ENCODE peak calls at places on chromosomes 3 and 15, in ten cellular contexts. One of them, this sample, is unnamed.

GRCh38 chr3:36827133-36827532 is 62.8 kb upstream of the DCLK3 start:
- DNase-seq in NCI-H446: no peak
- DNase-seq in T-helper 1 cell: no peak
- DNase-seq in occipital lobe: no peak
- DNase-seq in foreskin melanocyte: no peak
- DNase-seq in lower lobe of right lung: no peak
- DNase-seq in heart right ventricle: no peak
- DNase-seq in activated gamma-delta T cell: no peak
- DNase-seq in stimulated activated CD4-positive, alpha-beta T cell treated with anti-CD3 and anti-CD28 coated beads, Interleukin-4, amount 100 ng/mL, for 1 hour: no peak
- DNase-seq in aorta: no peak
- DNase-seq in this sample: no peak

GRCh38 chr3:51938780-51939425 is 2.8 kb downstream of the RRP9 start:
- DNase-seq in T-helper 1 cell: no peak
- DNase-seq in foreskin melanocyte: no peak
- DNase-seq in stimulated activated CD4-positive, alpha-beta T cell treated with anti-CD3 and anti-CD28 coated beads, Interleukin-4, amount 100 ng/mL, for 1 hour: no peak
- DNase-seq in lower lobe of right lung: no peak
- DNase-seq in aorta: peak; percentile 46
- DNase-seq in heart right ventricle: no peak
- DNase-seq in occipital lobe: no peak
- DNase-seq in activated gamma-delta T cell: no peak
- DNase-seq in NCI-H446: no peak
- DNase-seq in this sample: no peak

GRCh38 chr3:10667269-10667668 is 148.8 kb upstream of the SLC6A11 start:
- DNase-seq in NCI-H446: no peak
- DNase-seq in aorta: no peak
- DNase-seq in occipital lobe: no peak
- DNase-seq in foreskin melanocyte: no peak
- DNase-seq in activated gamma-delta T cell: no peak
- DNase-seq in lower lobe of right lung: no peak
- DNase-seq in stimulated activated CD4-positive, alpha-beta T cell treated with anti-CD3 and anti-CD28 coated beads, Interleukin-4, amount 100 ng/mL, for 1 hour: no peak
- DNase-seq in T-helper 1 cell: no peak
- DNase-seq in heart right ventricle: no peak
- DNase-seq in this sample: no peak

GRCh38 chr15:52784799-52785671 is 5.1 kb downstream of the ONECUT1 start:
- DNase-seq in occipital lobe: no peak
- DNase-seq in aorta: no peak
- DNase-seq in T-helper 1 cell: no peak
- DNase-seq in stimulated activated CD4-positive, alpha-beta T cell treated with anti-CD3 and anti-CD28 coated beads, Interleukin-4, amount 100 ng/mL, for 1 hour: no peak
- DNase-seq in foreskin melanocyte: no peak
- DNase-seq in lower lobe of right lung: peak; percentile 32
- DNase-seq in heart right ventricle: no peak
- DNase-seq in NCI-H446: no peak
- DNase-seq in activated gamma-delta T cell: no peak
- DNase-seq in this sample: no peak

GRCh38 chr3:151016421-151016820 is 43.9 kb upstream of the CLRN1 start:
- DNase-seq in T-helper 1 cell: no peak
- DNase-seq in stimulated activated CD4-positive, alpha-beta T cell treated with anti-CD3 and anti-CD28 coated beads, Interleukin-4, amount 100 ng/mL, for 1 hour: no peak
- DNase-seq in heart right ventricle: no peak
- DNase-seq in foreskin melanocyte: no peak
- DNase-seq in occipital lobe: no peak
- DNase-seq in lower lobe of right lung: no peak
- DNase-seq in activated gamma-delta T cell: no peak
- DNase-seq in NCI-H446: no peak
- DNase-seq in aorta: no peak
- DNase-seq in this sample: no peak

GRCh38 chr3:113664523-113665094 is 31.8 kb downstream of the USF3 start:
- DNase-seq in stimulated activated CD4-positive, alpha-beta T cell treated with anti-CD3 and anti-CD28 coated beads, Interleukin-4, amount 100 ng/mL, for 1 hour: no peak
- DNase-seq in T-helper 1 cell: no peak
- DNase-seq in NCI-H446: no peak
- DNase-seq in occipital lobe: no peak
- DNase-seq in lower lobe of right lung: no peak
- DNase-seq in aorta: no peak
- DNase-seq in heart right ventricle: no peak
- DNase-seq in foreskin melanocyte: no peak
- DNase-seq in activated gamma-delta T cell: no peak
- DNase-seq in this sample: no peak

GRCh38 chr3:23608650-23609049 is 197.1 kb upstream of the UBE2E1 start:
- DNase-seq in T-helper 1 cell: no peak
- DNase-seq in heart right ventricle: no peak
- DNase-seq in activated gamma-delta T cell: no peak
- DNase-seq in NCI-H446: no peak
- DNase-seq in lower lobe of right lung: no peak
- DNase-seq in aorta: no peak
- DNase-seq in foreskin melanocyte: no peak
- DNase-seq in stimulated activated CD4-positive, alpha-beta T cell treated with anti-CD3 and anti-CD28 coated beads, Interleukin-4, amount 100 ng/mL, for 1 hour: no peak
- DNase-seq in occipital lobe: no peak
- DNase-seq in this sample: no peak

GRCh38 chr15:101258238-101259144 is 6.6 kb upstream of the CHSY1 start:
- DNase-seq in heart right ventricle: no peak
- DNase-seq in aorta: peak; percentile 79
- DNase-seq in occipital lobe: no peak
- DNase-seq in lower lobe of right lung: no peak
- DNase-seq in stimulated activated CD4-positive, alpha-beta T cell treated with anti-CD3 and anti-CD28 coated beads, Interleukin-4, amount 100 ng/mL, for 1 hour: peak; percentile 44
- DNase-seq in activated gamma-delta T cell: no peak
- DNase-seq in NCI-H446: peak; percentile 63
- DNase-seq in foreskin melanocyte: peak; percentile 54
- DNase-seq in T-helper 1 cell: peak; percentile 61
- DNase-seq in this sample: peak; percentile 68

GRCh38 chr3:126932188-126932931 is 50.6 kb upstream of the PLXNA1 start:
- DNase-seq in activated gamma-delta T cell: no peak
- DNase-seq in aorta: peak; percentile 75
- DNase-seq in foreskin melanocyte: peak; percentile 13
- DNase-seq in occipital lobe: no peak
- DNase-seq in T-helper 1 cell: no peak
- DNase-seq in stimulated activated CD4-positive, alpha-beta T cell treated with anti-CD3 and anti-CD28 coated beads, Interleukin-4, amount 100 ng/mL, for 1 hour: no peak
- DNase-seq in lower lobe of right lung: no peak
- DNase-seq in NCI-H446: peak; percentile 20
- DNase-seq in heart right ventricle: peak; percentile 28
- DNase-seq in this sample: no peak

GRCh38 chr15:31501536-31502157 is 175.0 kb downstream of the KLF13 start:
- DNase-seq in lower lobe of right lung: no peak
- DNase-seq in stimulated activated CD4-positive, alpha-beta T cell treated with anti-CD3 and anti-CD28 coated beads, Interleukin-4, amount 100 ng/mL, for 1 hour: no peak
- DNase-seq in foreskin melanocyte: no peak
- DNase-seq in T-helper 1 cell: no peak
- DNase-seq in activated gamma-delta T cell: no peak
- DNase-seq in aorta: no peak
- DNase-seq in heart right ventricle: no peak
- DNase-seq in NCI-H446: no peak
- DNase-seq in occipital lobe: no peak
- DNase-seq in this sample: no peak

GRCh38 chr15:79661411-79661810 is 229.3 kb downstream of the MINAR1 start:
- DNase-seq in heart right ventricle: no peak
- DNase-seq in occipital lobe: no peak
- DNase-seq in lower lobe of right lung: no peak
- DNase-seq in T-helper 1 cell: no peak
- DNase-seq in activated gamma-delta T cell: no peak
- DNase-seq in NCI-H446: no peak
- DNase-seq in stimulated activated CD4-positive, alpha-beta T cell treated with anti-CD3 and anti-CD28 coated beads, Interleukin-4, amount 100 ng/mL, for 1 hour: no peak
- DNase-seq in aorta: no peak
- DNase-seq in foreskin melanocyte: no peak
- DNase-seq in this sample: no peak

GRCh38 chr15:95127356-95127755 is 896.0 kb downstream of the MCTP2 start:
- DNase-seq in occipital lobe: no peak
- DNase-seq in aorta: no peak
- DNase-seq in lower lobe of right lung: no peak
- DNase-seq in activated gamma-delta T cell: no peak
- DNase-seq in T-helper 1 cell: no peak
- DNase-seq in foreskin melanocyte: peak; percentile 30
- DNase-seq in NCI-H446: no peak
- DNase-seq in heart right ventricle: no peak
- DNase-seq in stimulated activated CD4-positive, alpha-beta T cell treated with anti-CD3 and anti-CD28 coated beads, Interleukin-4, amount 100 ng/mL, for 1 hour: no peak
- DNase-seq in this sample: no peak

GRCh38 chr3:112671930-112672715 is 31.2 kb upstream of the CCDC80 start:
- DNase-seq in occipital lobe: no peak
- DNase-seq in foreskin melanocyte: no peak
- DNase-seq in T-helper 1 cell: peak; percentile 73
- DNase-seq in lower lobe of right lung: no peak
- DNase-seq in stimulated activated CD4-positive, alpha-beta T cell treated with anti-CD3 and anti-CD28 coated beads, Interleukin-4, amount 100 ng/mL, for 1 hour: no peak
- DNase-seq in NCI-H446: no peak
- DNase-seq in activated gamma-delta T cell: no peak
- DNase-seq in aorta: no peak
- DNase-seq in heart right ventricle: no peak
- DNase-seq in this sample: no peak

GRCh38 chr3:134211797-134212196 is 38.9 kb downstream of the RYK start:
- DNase-seq in activated gamma-delta T cell: no peak
- DNase-seq in lower lobe of right lung: no peak
- DNase-seq in stimulated activated CD4-positive, alpha-beta T cell treated with anti-CD3 and anti-CD28 coated beads, Interleukin-4, amount 100 ng/mL, for 1 hour: peak; percentile 11
- DNase-seq in T-helper 1 cell: no peak
- DNase-seq in aorta: no peak
- DNase-seq in occipital lobe: no peak
- DNase-seq in heart right ventricle: peak; percentile 26
- DNase-seq in foreskin melanocyte: peak; percentile 18
- DNase-seq in NCI-H446: peak; percentile 56
- DNase-seq in this sample: no peak

GRCh38 chr3:98808071-98808470 is 44.9 kb downstream of the ST3GAL6 start:
- DNase-seq in lower lobe of right lung: no peak
- DNase-seq in foreskin melanocyte: no peak
- DNase-seq in NCI-H446: no peak
- DNase-seq in activated gamma-delta T cell: no peak
- DNase-seq in aorta: no peak
- DNase-seq in occipital lobe: no peak
- DNase-seq in stimulated activated CD4-positive, alpha-beta T cell treated with anti-CD3 and anti-CD28 coated beads, Interleukin-4, amount 100 ng/mL, for 1 hour: no peak
- DNase-seq in T-helper 1 cell: no peak
- DNase-seq in heart right ventricle: no peak
- DNase-seq in this sample: no peak

GRCh38 chr3:180690061-180690460 is 10.8 kb upstream of the CCDC39 start:
- DNase-seq in aorta: no peak
- DNase-seq in foreskin melanocyte: no peak
- DNase-seq in NCI-H446: no peak
- DNase-seq in heart right ventricle: no peak
- DNase-seq in lower lobe of right lung: no peak
- DNase-seq in activated gamma-delta T cell: no peak
- DNase-seq in T-helper 1 cell: no peak
- DNase-seq in occipital lobe: no peak
- DNase-seq in stimulated activated CD4-positive, alpha-beta T cell treated with anti-CD3 and anti-CD28 coated beads, Interleukin-4, amount 100 ng/mL, for 1 hour: no peak
- DNase-seq in this sample: no peak

GRCh38 chr15:69253156-69253555 is 45.6 kb upstream of the PAQR5 start:
- DNase-seq in occipital lobe: peak; percentile 16
- DNase-seq in foreskin melanocyte: peak; percentile 88
- DNase-seq in activated gamma-delta T cell: no peak
- DNase-seq in lower lobe of right lung: no peak
- DNase-seq in aorta: no peak
- DNase-seq in heart right ventricle: peak; percentile 12
- DNase-seq in stimulated activated CD4-positive, alpha-beta T cell treated with anti-CD3 and anti-CD28 coated beads, Interleukin-4, amount 100 ng/mL, for 1 hour: no peak
- DNase-seq in NCI-H446: peak; percentile 76
- DNase-seq in T-helper 1 cell: no peak
- DNase-seq in this sample: no peak

GRCh38 chr15:99095626-99096025 is 9.3 kb upstream of the SYNM start:
- DNase-seq in T-helper 1 cell: no peak
- DNase-seq in occipital lobe: no peak
- DNase-seq in aorta: no peak
- DNase-seq in heart right ventricle: no peak
- DNase-seq in activated gamma-delta T cell: no peak
- DNase-seq in NCI-H446: no peak
- DNase-seq in stimulated activated CD4-positive, alpha-beta T cell treated with anti-CD3 and anti-CD28 coated beads, Interleukin-4, amount 100 ng/mL, for 1 hour: no peak
- DNase-seq in foreskin melanocyte: no peak
- DNase-seq in lower lobe of right lung: no peak
- DNase-seq in this sample: no peak

GRCh38 chr3:127325630-127325961 is 37.8 kb upstream of the PRR20G start:
- DNase-seq in heart right ventricle: no peak
- DNase-seq in aorta: no peak
- DNase-seq in activated gamma-delta T cell: no peak
- DNase-seq in NCI-H446: no peak
- DNase-seq in stimulated activated CD4-positive, alpha-beta T cell treated with anti-CD3 and anti-CD28 coated beads, Interleukin-4, amount 100 ng/mL, for 1 hour: no peak
- DNase-seq in T-helper 1 cell: no peak
- DNase-seq in foreskin melanocyte: no peak
- DNase-seq in occipital lobe: no peak
- DNase-seq in lower lobe of right lung: peak; percentile 57
- DNase-seq in this sample: no peak

GRCh38 chr15:40511472-40512133 is 40.8 kb downstream of the CHST14 start:
- DNase-seq in NCI-H446: no peak
- DNase-seq in aorta: peak; percentile 89
- DNase-seq in lower lobe of right lung: peak; percentile 90
- DNase-seq in foreskin melanocyte: no peak
- DNase-seq in activated gamma-delta T cell: no peak
- DNase-seq in T-helper 1 cell: peak; percentile 23
- DNase-seq in heart right ventricle: peak; percentile 89
- DNase-seq in occipital lobe: peak; percentile 25
- DNase-seq in stimulated activated CD4-positive, alpha-beta T cell treated with anti-CD3 and anti-CD28 coated beads, Interleukin-4, amount 100 ng/mL, for 1 hour: peak; percentile 11
- DNase-seq in this sample: no peak

GRCh38 chr15:36737430-36737891 is 158.0 kb downstream of the CDIN1 start:
- DNase-seq in aorta: no peak
- DNase-seq in activated gamma-delta T cell: no peak
- DNase-seq in occipital lobe: no peak
- DNase-seq in T-helper 1 cell: no peak
- DNase-seq in foreskin melanocyte: peak; percentile 6
- DNase-seq in heart right ventricle: no peak
- DNase-seq in stimulated activated CD4-positive, alpha-beta T cell treated with anti-CD3 and anti-CD28 coated beads, Interleukin-4, amount 100 ng/mL, for 1 hour: no peak
- DNase-seq in NCI-H446: no peak
- DNase-seq in lower lobe of right lung: no peak
- DNase-seq in this sample: no peak

GRCh38 chr3:138124689-138125420 is 7.3 kb downstream of the A4GNT start:
- DNase-seq in stimulated activated CD4-positive, alpha-beta T cell treated with anti-CD3 and anti-CD28 coated beads, Interleukin-4, amount 100 ng/mL, for 1 hour: no peak
- DNase-seq in aorta: no peak
- DNase-seq in T-helper 1 cell: no peak
- DNase-seq in activated gamma-delta T cell: no peak
- DNase-seq in lower lobe of right lung: peak; percentile 64
- DNase-seq in NCI-H446: no peak
- DNase-seq in heart right ventricle: no peak
- DNase-seq in foreskin melanocyte: no peak
- DNase-seq in occipital lobe: no peak
- DNase-seq in this sample: no peak

GRCh38 chr3:52044869-52045616 is 11.3 kb downstream of the DUSP7 start:
- DNase-seq in occipital lobe: no peak
- DNase-seq in aorta: no peak
- DNase-seq in foreskin melanocyte: no peak
- DNase-seq in T-helper 1 cell: no peak
- DNase-seq in stimulated activated CD4-positive, alpha-beta T cell treated with anti-CD3 and anti-CD28 coated beads, Interleukin-4, amount 100 ng/mL, for 1 hour: no peak
- DNase-seq in heart right ventricle: no peak
- DNase-seq in NCI-H446: no peak
- DNase-seq in activated gamma-delta T cell: no peak
- DNase-seq in lower lobe of right lung: no peak
- DNase-seq in this sample: no peak

GRCh38 chr15:79408041-79408440 is 24.1 kb upstream of the MINAR1 start:
- DNase-seq in heart right ventricle: no peak
- DNase-seq in activated gamma-delta T cell: no peak
- DNase-seq in occipital lobe: no peak
- DNase-seq in stimulated activated CD4-positive, alpha-beta T cell treated with anti-CD3 and anti-CD28 coated beads, Interleukin-4, amount 100 ng/mL, for 1 hour: no peak
- DNase-seq in foreskin melanocyte: no peak
- DNase-seq in NCI-H446: no peak
- DNase-seq in lower lobe of right lung: no peak
- DNase-seq in T-helper 1 cell: no peak
- DNase-seq in aorta: no peak
- DNase-seq in this sample: no peak

GRCh38 chr3:53531749-53532148 is 37.3 kb downstream of the CACNA1D start:
- DNase-seq in heart right ventricle: no peak
- DNase-seq in lower lobe of right lung: no peak
- DNase-seq in stimulated activated CD4-positive, alpha-beta T cell treated with anti-CD3 and anti-CD28 coated beads, Interleukin-4, amount 100 ng/mL, for 1 hour: no peak
- DNase-seq in T-helper 1 cell: no peak
- DNase-seq in occipital lobe: no peak
- DNase-seq in foreskin melanocyte: no peak
- DNase-seq in activated gamma-delta T cell: no peak
- DNase-seq in NCI-H446: no peak
- DNase-seq in aorta: no peak
- DNase-seq in this sample: no peak

GRCh38 chr3:33826206-33826605 is 27.8 kb downstream of the PDCD6IP start:
- DNase-seq in stimulated activated CD4-positive, alpha-beta T cell treated with anti-CD3 and anti-CD28 coated beads, Interleukin-4, amount 100 ng/mL, for 1 hour: no peak
- DNase-seq in foreskin melanocyte: no peak
- DNase-seq in T-helper 1 cell: no peak
- DNase-seq in NCI-H446: no peak
- DNase-seq in activated gamma-delta T cell: no peak
- DNase-seq in aorta: no peak
- DNase-seq in lower lobe of right lung: no peak
- DNase-seq in heart right ventricle: no peak
- DNase-seq in occipital lobe: no peak
- DNase-seq in this sample: no peak

GRCh38 chr15:33145447-33145846 is 49.1 kb downstream of the FMN1 start:
- DNase-seq in lower lobe of right lung: no peak
- DNase-seq in T-helper 1 cell: no peak
- DNase-seq in NCI-H446: no peak
- DNase-seq in foreskin melanocyte: peak; percentile 92
- DNase-seq in aorta: no peak
- DNase-seq in heart right ventricle: no peak
- DNase-seq in stimulated activated CD4-positive, alpha-beta T cell treated with anti-CD3 and anti-CD28 coated beads, Interleukin-4, amount 100 ng/mL, for 1 hour: no peak
- DNase-seq in activated gamma-delta T cell: no peak
- DNase-seq in occipital lobe: no peak
- DNase-seq in this sample: no peak

GRCh38 chr3:161672478-161672877 is 175.9 kb downstream of the OTOL1 start:
- DNase-seq in activated gamma-delta T cell: no peak
- DNase-seq in heart right ventricle: peak; percentile 18
- DNase-seq in lower lobe of right lung: no peak
- DNase-seq in stimulated activated CD4-positive, alpha-beta T cell treated with anti-CD3 and anti-CD28 coated beads, Interleukin-4, amount 100 ng/mL, for 1 hour: no peak
- DNase-seq in occipital lobe: no peak
- DNase-seq in aorta: no peak
- DNase-seq in foreskin melanocyte: no peak
- DNase-seq in T-helper 1 cell: no peak
- DNase-seq in NCI-H446: no peak
- DNase-seq in this sample: no peak